ENCODE peak calls at places on chromosomes 13 and 19, in five cellular contexts. R, S, H, J and V are unnamed samples. For H3K4me1, the result is how much of the 10 kb centered on the place peaks cover.

GRCh38 chr19:45500918-45501729 is 2.9 kb downstream of the PPM1N start:
- DNase-seq in R (no peak), S (no peak), H (no peak), J (no peak), V (no peak)

GRCh38 chr13:19680751-19681150 is 47.3 kb downstream of the MPHOSPH8 start:
- DNase-seq in R (no peak), S (no peak), H (no peak), J (no peak), V (no peak)

GRCh38 chr19:32181356-32181920 is 164.0 kb upstream of the ZNF507 start:
- DNase-seq in R (no peak), S (no peak), H (no peak), J (no peak), V (no peak)

GRCh38 chr19:7540761-7541480 is 5.4 kb downstream of the PNPLA6 start:
- DNase-seq in R (no peak), S (no peak), H (peak), J (no peak), V (no peak)

GRCh38 chr13:113029487-113030258 is 60.7 kb downstream of the MCF2L start:
- DNase-seq in R (peak), S (peak), H (peak), J (no peak), V (no peak)

GRCh38 chr19:31279436-31279765 is 69.8 kb downstream of the TSHZ3 start:
- DNase-seq in R (no peak), S (no peak), H (no peak), J (no peak), V (no peak)

GRCh38 chr19:46229442-46229841 is at the start of gene IGFL1:
- DNase-seq in R (no peak), S (no peak), H (no peak), J (no peak), V (no peak)

GRCh38 chr13:90562388-90562787 is 785.1 kb upstream of the MIR17HG start:
- DNase-seq in R (no peak), S (no peak), H (no peak), J (no peak), V (no peak)

GRCh38 chr19:6677924-6678689 is 8.1 kb upstream of the TNFSF14 start:
- DNase-seq in R (no peak), S (no peak), H (no peak), J (peak), V (no peak)

GRCh38 chr13:90416519-90416918 is 931.0 kb upstream of the MIR17HG start:
- DNase-seq in R (no peak), S (no peak), H (peak), J (no peak), V (no peak)

GRCh38 chr13:28872427-28873176 is 52.5 kb downstream of the MTUS2 start:
- DNase-seq in R (no peak), S (no peak), H (no peak), J (no peak), V (no peak)

GRCh38 chr13:20799726-20800416 is 26.1 kb upstream of the EEF1AKMT1 start:
- DNase-seq in R (no peak), S (no peak), H (peak), J (no peak), V (no peak)

GRCh38 chr13:60851378-60851777 is 454.4 kb downstream of the TDRD3 start:
- DNase-seq in R (no peak), S (no peak), H (no peak), J (no peak), V (no peak)

GRCh38 chr13:50474094-50474654 is 369.3 kb downstream of the DLEU7 start:
- DNase-seq in R (no peak), S (no peak), H (no peak), J (no peak), V (no peak)

GRCh38 chr13:112066624-112067004 is 335 bp upstream of the SOX1 start:
- DNase-seq in R (no peak), S (peak), H (no peak), J (no peak), V (no peak)

DNA sequence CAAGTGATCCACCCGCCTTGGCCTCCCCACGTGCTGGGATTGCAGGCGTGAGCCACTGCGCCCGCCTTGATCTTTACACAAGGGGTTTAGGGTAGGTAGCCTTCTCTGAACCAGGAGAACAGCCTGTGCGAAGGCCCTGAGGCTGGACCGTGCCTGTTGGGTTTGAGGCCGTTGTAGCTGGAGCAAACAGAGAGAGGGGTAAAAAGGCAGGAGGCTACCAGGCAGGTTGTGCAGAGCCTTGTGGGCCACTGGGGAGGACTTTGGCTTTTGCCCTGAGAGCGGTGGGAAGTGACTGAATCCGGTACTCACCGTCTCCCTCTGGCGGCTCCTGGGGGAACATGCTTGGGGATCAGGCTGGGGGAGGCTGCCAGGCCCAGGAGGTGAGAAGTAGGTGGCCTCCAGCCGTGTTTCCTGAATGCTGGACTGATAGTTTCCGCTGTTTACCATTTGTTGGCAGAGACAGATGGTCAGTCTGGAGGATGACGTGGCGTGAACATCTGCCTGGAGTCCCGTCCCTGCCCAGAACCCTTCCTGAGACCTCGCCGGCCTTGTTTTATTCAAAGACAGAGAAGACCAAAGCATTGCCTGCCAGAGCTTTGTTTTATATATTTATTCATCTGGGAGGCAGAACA is 24.6 kb downstream of the SPC24 start:
- DNase-seq in R (peak), S (peak), H (peak), J (peak), V (peak)
- TF ChIP-seq POLR2AphosphoS5 in R (no peak), S (no peak), H (peak), J (peak), V (no peak)

GRCh38 chr19:54253331-54254194 is 3.5 kb downstream of the LILRB5 start:
- DNase-seq in R (no peak), S (no peak), H (no peak), J (no peak), V (peak)

GRCh38 chr19:54252243-54252642 is 4.8 kb downstream of the LILRB5 start:
- DNase-seq in R (no peak), S (no peak), H (no peak), J (no peak), V (peak)

GRCh38 chr19:54255105-54255775 is 1.8 kb downstream of the LILRB5 start:
- DNase-seq in R (no peak), S (no peak), H (no peak), J (no peak), V (peak)

GRCh38 chr19:54252845-54253244 is 4.2 kb downstream of the LILRB5 start:
- DNase-seq in R (no peak), S (no peak), H (no peak), J (no peak), V (peak)

GRCh38 chr19:54254195-54254906 is 2.7 kb downstream of the LILRB5 start:
- DNase-seq in R (no peak), S (no peak), H (no peak), J (no peak), V (peak)
- H3K4me1 ChIP-seq in R (under half), S (under half), H (under half), J (under half), V (under half)

GRCh38 chr19:17389957-17390664 is 3.9 kb downstream of the CCDC194 start:
- DNase-seq in R (no peak), S (no peak), H (no peak), J (no peak), V (no peak)

GRCh38 chr19:17389288-17389687 is 4.7 kb downstream of the CCDC194 start:
- DNase-seq in R (no peak), S (no peak), H (no peak), J (no peak), V (no peak)

GRCh38 chr19:17393914-17394313 is at the start of gene CCDC194:
- DNase-seq in R (no peak), S (no peak), H (no peak), J (no peak), V (no peak)

GRCh38 chr19:17391371-17392151 is 2.4 kb downstream of the CCDC194 start:
- DNase-seq in R (no peak), S (peak), H (no peak), J (no peak), V (no peak)

DNA sequence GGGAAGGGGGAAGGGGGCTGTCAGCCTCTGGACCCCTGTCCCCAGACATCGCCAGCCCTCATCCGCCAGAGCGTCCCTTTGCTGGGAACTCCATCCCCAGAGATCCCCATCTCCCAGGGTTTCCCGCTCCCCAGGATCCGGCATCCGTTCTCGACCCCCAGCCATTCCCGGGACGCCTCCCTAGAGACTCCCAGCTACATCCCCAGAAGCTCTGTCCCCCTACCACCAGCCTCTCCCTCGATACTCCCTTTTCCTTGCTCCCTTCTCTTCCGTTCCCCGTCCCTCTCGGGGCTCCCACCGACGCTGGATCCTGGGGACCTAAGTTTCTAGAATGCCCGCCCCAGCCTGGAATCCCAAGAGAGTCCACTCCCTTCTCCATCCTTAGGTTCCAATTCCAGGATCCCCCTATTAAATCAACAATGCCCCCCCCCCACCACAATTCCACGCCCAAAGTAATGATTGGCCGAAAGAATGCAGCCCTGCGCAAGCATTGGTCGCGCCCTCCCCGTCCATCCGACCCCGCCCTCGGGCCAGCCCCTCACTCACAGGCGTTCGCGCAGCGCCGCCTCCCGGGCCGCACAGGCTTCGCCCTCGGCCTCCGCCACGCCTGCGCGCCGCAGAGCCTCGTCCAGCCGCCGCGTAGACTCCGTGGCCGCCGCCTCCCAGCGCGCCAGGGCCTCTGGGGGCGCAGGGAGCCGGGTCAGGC is 3.2 kb downstream of the CCDC194 start:
- DNase-seq in R (peak), S (peak), H (peak), J (peak), V (peak)
- TF ChIP-seq POLR2A in R (no peak), S (no peak), H (peak), J (no peak), V (no peak)

GRCh38 chr19:11658954-11659353 is 61.7 kb downstream of the ZNF627 start:
- DNase-seq in R (no peak), S (peak), H (no peak), J (no peak), V (no peak)
- TF ChIP-seq POLR2AphosphoS5 in R (no peak), S (no peak), H (no peak), J (no peak), V (no peak)

GRCh38 chr13:43426355-43426754 is 360.4 kb downstream of the ENOX1 start:
- DNase-seq in R (no peak), S (no peak), H (no peak), J (no peak), V (no peak)
- H3K4me1 ChIP-seq in R (under half), S (under half), H (under half), J (under half), V (under half)

GRCh38 chr13:52450012-52450792 is at the start of gene VPS36:
- DNase-seq in R (peak), S (peak), H (peak), J (peak), V (peak)
- TF ChIP-seq POLR2A in R (no peak), S (peak), H (peak), J (peak), V (peak)

GRCh38 chr13:110303644-110304043 is 3.3 kb downstream of the COL4A1 start:
- DNase-seq in R (no peak), S (no peak), H (no peak), J (no peak), V (peak)

GRCh38 chr13:110304256-110304655 is 2.7 kb downstream of the COL4A1 start:
- DNase-seq in R (no peak), S (no peak), H (no peak), J (no peak), V (no peak)

GRCh38 chr13:110305544-110305943 is 1.4 kb downstream of the COL4A1 start:
- DNase-seq in R (no peak), S (no peak), H (no peak), J (no peak), V (no peak)

GRCh38 chr13:110305949-110306339 is 1.0 kb downstream of the COL4A1 start:
- DNase-seq in R (no peak), S (no peak), H (peak), J (no peak), V (peak)

DNA sequence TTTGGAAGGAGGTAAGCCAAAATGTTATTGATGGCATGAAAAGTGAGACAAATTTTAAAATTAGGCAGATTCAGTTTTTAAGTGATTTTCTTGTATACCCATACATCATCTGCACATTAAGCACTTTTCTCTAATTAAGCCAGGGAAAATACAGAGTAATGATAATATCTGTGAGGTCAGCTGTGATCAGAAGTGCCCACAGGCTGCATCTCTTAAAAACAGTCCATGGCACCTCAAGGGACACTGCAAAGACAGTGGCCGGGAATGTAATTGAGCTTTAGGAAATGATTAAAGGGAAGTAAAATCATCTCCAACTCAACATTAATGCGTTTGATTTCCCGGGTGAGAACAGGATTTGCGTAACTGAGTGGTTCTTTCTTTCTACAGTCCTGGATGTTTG is 2.0 kb downstream of the COL4A1 start:
- DNase-seq in R (no peak), S (no peak), H (no peak), J (no peak), V (no peak)
- TF ChIP-seq POLR2AphosphoS5 in R (no peak), S (no peak), H (no peak), J (no peak), V (no peak)

GRCh38 chr13:105465251-105465650 is 1070.2 kb downstream of the EFNB2 start:
- DNase-seq in R (no peak), S (no peak), H (no peak), J (no peak), V (no peak)

GRCh38 chr13:105466376-105466775 is 1069.1 kb downstream of the EFNB2 start:
- DNase-seq in R (no peak), S (no peak), H (no peak), J (no peak), V (no peak)

GRCh38 chr13:105465745-105466144 is 1069.7 kb downstream of the EFNB2 start:
- DNase-seq in R (no peak), S (no peak), H (no peak), J (no peak), V (no peak)

GRCh38 chr13:105462981-105463380 is 1072.5 kb downstream of the EFNB2 start:
- DNase-seq in R (no peak), S (no peak), H (peak), J (no peak), V (no peak)

GRCh38 chr13:105464249-105464648 is 1071.2 kb downstream of the EFNB2 start:
- DNase-seq in R (no peak), S (no peak), H (no peak), J (no peak), V (no peak)
- H3K4me1 ChIP-seq in R (under half), S (under half), H (under half), J (under half), V (under half)